ENCODE peak calls at places on chromosomes 6 and 20, in seven cellular contexts. One of them, this sample, is unnamed.

GRCh38 chr6:80282913-80283554 is 176.6 kb downstream of the BCKDHB start:
- DNase-seq in NB4: no peak
- DNase-seq in heart right ventricle: no peak
- DNase-seq in ascending aorta: no peak
- DNase-seq in tibial nerve: no peak
- DNase-seq in AG04450: no peak
- DNase-seq in AG09309: no peak
- DNase-seq in this sample: no peak

GRCh38 chr6:107491059-107491609 is 1.2 kb downstream of the SOBP start:
- DNase-seq in NB4: peak
- DNase-seq in AG09309: no peak
- DNase-seq in tibial nerve: peak
- DNase-seq in ascending aorta: peak
- DNase-seq in AG04450: no peak
- DNase-seq in heart right ventricle: peak
- DNase-seq in this sample: no peak

GRCh38 chr6:7742214-7742613 is 16.3 kb downstream of the BMP6 start:
- DNase-seq in AG09309: no peak
- DNase-seq in ascending aorta: no peak
- DNase-seq in tibial nerve: no peak
- DNase-seq in NB4: no peak
- DNase-seq in heart right ventricle: no peak
- DNase-seq in AG04450: no peak
- DNase-seq in this sample: no peak

GRCh38 chr6:26342106-26342999 is 22.6 kb upstream of the BTN3A2 start:
- DNase-seq in AG04450: no peak
- DNase-seq in tibial nerve: no peak
- DNase-seq in NB4: no peak
- DNase-seq in heart right ventricle: no peak
- DNase-seq in ascending aorta: no peak
- DNase-seq in AG09309: no peak
- DNase-seq in this sample: no peak

GRCh38 chr6:94401311-94401710 is 982.0 kb upstream of the EPHA7 start:
- DNase-seq in heart right ventricle: no peak
- DNase-seq in AG04450: no peak
- DNase-seq in tibial nerve: no peak
- DNase-seq in ascending aorta: no peak
- DNase-seq in AG09309: no peak
- DNase-seq in NB4: no peak
- DNase-seq in this sample: no peak

GRCh38 chr20:51021067-51022025 is 1.6 kb downstream of the KCNG1 start:
- DNase-seq in tibial nerve: no peak
- DNase-seq in NB4: no peak
- DNase-seq in AG04450: no peak
- DNase-seq in AG09309: no peak
- DNase-seq in ascending aorta: no peak
- DNase-seq in heart right ventricle: no peak
- DNase-seq in this sample: no peak

GRCh38 chr6:42417641-42418112 is 34.0 kb downstream of the TRERF1 start:
- DNase-seq in NB4: peak
- DNase-seq in AG04450: no peak
- DNase-seq in heart right ventricle: no peak
- DNase-seq in AG09309: no peak
- DNase-seq in ascending aorta: no peak
- DNase-seq in tibial nerve: no peak
- DNase-seq in this sample: no peak

GRCh38 chr6:151092561-151092960 is 147.2 kb upstream of the AKAP12 start:
- DNase-seq in tibial nerve: no peak
- DNase-seq in AG09309: no peak
- DNase-seq in AG04450: no peak
- DNase-seq in ascending aorta: no peak
- DNase-seq in heart right ventricle: no peak
- DNase-seq in NB4: no peak
- DNase-seq in this sample: no peak

GRCh38 chr6:85490516-85491248 is 40.8 kb downstream of the NT5E start:
- DNase-seq in AG04450: no peak
- DNase-seq in heart right ventricle: no peak
- DNase-seq in NB4: no peak
- DNase-seq in AG09309: no peak
- DNase-seq in ascending aorta: no peak
- DNase-seq in tibial nerve: no peak
- DNase-seq in this sample: no peak

GRCh38 chr20:24787621-24788020 is 161.4 kb upstream of the CST7 start:
- DNase-seq in ascending aorta: no peak
- DNase-seq in AG09309: no peak
- DNase-seq in NB4: no peak
- DNase-seq in heart right ventricle: no peak
- DNase-seq in AG04450: no peak
- DNase-seq in tibial nerve: no peak
- DNase-seq in this sample: no peak

GRCh38 chr6:46419576-46420002 is 71.7 kb downstream of the RCAN2 start:
- DNase-seq in heart right ventricle: peak
- DNase-seq in AG04450: peak
- DNase-seq in ascending aorta: peak
- DNase-seq in tibial nerve: peak
- DNase-seq in AG09309: peak
- DNase-seq in NB4: peak
- DNase-seq in this sample: no peak

GRCh38 chr6:154754152-154754551 is 20.9 kb downstream of the SCAF8 start:
- DNase-seq in heart right ventricle: no peak
- DNase-seq in AG04450: no peak
- DNase-seq in ascending aorta: no peak
- DNase-seq in AG09309: no peak
- DNase-seq in NB4: no peak
- DNase-seq in tibial nerve: no peak
- DNase-seq in this sample: no peak

GRCh38 chr20:56215115-56215514 is 33.4 kb upstream of the MC3R start:
- DNase-seq in tibial nerve: no peak
- DNase-seq in heart right ventricle: no peak
- DNase-seq in ascending aorta: no peak
- DNase-seq in NB4: no peak
- DNase-seq in AG09309: no peak
- DNase-seq in AG04450: no peak
- DNase-seq in this sample: no peak

GRCh38 chr20:41563087-41563486 is 55.1 kb downstream of the CHD6 start:
- DNase-seq in tibial nerve: no peak
- DNase-seq in NB4: no peak
- DNase-seq in AG09309: no peak
- DNase-seq in heart right ventricle: no peak
- DNase-seq in AG04450: no peak
- DNase-seq in ascending aorta: no peak
- DNase-seq in this sample: no peak

GRCh38 chr6:137736048-137736846 is 130.8 kb upstream of the TNFAIP3 start:
- DNase-seq in ascending aorta: no peak
- DNase-seq in heart right ventricle: no peak
- DNase-seq in AG04450: no peak
- DNase-seq in AG09309: no peak
- DNase-seq in NB4: peak
- DNase-seq in tibial nerve: no peak
- DNase-seq in this sample: no peak

GRCh38 chr20:52269327-52269726 is 77.7 kb upstream of the ZFP64 start:
- DNase-seq in AG04450: no peak
- DNase-seq in AG09309: no peak
- DNase-seq in ascending aorta: no peak
- DNase-seq in heart right ventricle: no peak
- DNase-seq in tibial nerve: no peak
- DNase-seq in NB4: peak
- DNase-seq in this sample: peak

GRCh38 chr20:17807670-17808069 is 107.9 kb downstream of the BANF2 start:
- DNase-seq in AG09309: no peak
- DNase-seq in AG04450: no peak
- DNase-seq in tibial nerve: no peak
- DNase-seq in ascending aorta: no peak
- DNase-seq in NB4: no peak
- DNase-seq in heart right ventricle: no peak
- DNase-seq in this sample: no peak

GRCh38 chr20:19770375-19770774 is 12.3 kb downstream of the RIN2 start:
- DNase-seq in AG04450: no peak
- DNase-seq in NB4: no peak
- DNase-seq in ascending aorta: peak
- DNase-seq in heart right ventricle: no peak
- DNase-seq in AG09309: no peak
- DNase-seq in tibial nerve: no peak
- DNase-seq in this sample: no peak

GRCh38 chr6:159249150-159249549 is 80.0 kb downstream of the FNDC1 start:
- DNase-seq in AG04450: no peak
- DNase-seq in tibial nerve: no peak
- DNase-seq in NB4: no peak
- DNase-seq in heart right ventricle: no peak
- DNase-seq in ascending aorta: no peak
- DNase-seq in AG09309: peak
- DNase-seq in this sample: no peak

GRCh38 chr20:2738331-2738730 is 45.8 kb downstream of the EBF4 start:
- DNase-seq in AG09309: no peak
- DNase-seq in AG04450: no peak
- DNase-seq in tibial nerve: no peak
- DNase-seq in NB4: no peak
- DNase-seq in heart right ventricle: no peak
- DNase-seq in ascending aorta: no peak
- DNase-seq in this sample: no peak

GRCh38 chr6:17565399-17565798 is 34.7 kb upstream of the FAM8A1 start:
- DNase-seq in AG09309: no peak
- DNase-seq in heart right ventricle: no peak
- DNase-seq in tibial nerve: no peak
- DNase-seq in AG04450: no peak
- DNase-seq in NB4: no peak
- DNase-seq in ascending aorta: no peak
- DNase-seq in this sample: no peak

GRCh38 chr20:61990484-61990883 is 75.2 kb downstream of the TAF4 start:
- DNase-seq in AG04450: no peak
- DNase-seq in heart right ventricle: no peak
- DNase-seq in ascending aorta: no peak
- DNase-seq in AG09309: no peak
- DNase-seq in tibial nerve: no peak
- DNase-seq in NB4: no peak
- DNase-seq in this sample: no peak

GRCh38 chr20:61951695-61952533 is 113.8 kb downstream of the TAF4 start:
- DNase-seq in ascending aorta: peak
- DNase-seq in tibial nerve: no peak
- DNase-seq in heart right ventricle: no peak
- DNase-seq in NB4: peak
- DNase-seq in AG04450: no peak
- DNase-seq in AG09309: no peak
- DNase-seq in this sample: no peak

DNA sequence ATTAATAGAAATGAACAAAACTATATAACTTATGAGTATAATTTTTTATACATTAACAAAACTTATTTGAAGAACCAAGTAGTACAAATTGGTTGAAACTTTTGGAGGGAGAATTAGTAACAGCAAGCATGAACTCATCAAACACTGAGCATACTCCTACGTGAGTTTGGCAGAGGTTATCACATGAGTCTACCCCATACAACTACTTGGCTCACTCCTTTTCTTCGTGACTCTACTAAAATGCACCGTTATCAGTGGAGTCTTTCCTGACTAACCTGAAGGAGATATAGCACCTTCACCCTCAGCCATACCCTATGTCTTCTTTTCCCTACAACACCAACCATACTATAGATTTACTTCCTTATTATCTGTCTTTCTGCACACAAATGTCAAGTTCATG is 794.2 kb downstream of the TFAP2A start:
- DNase-seq in NB4: no peak
- DNase-seq in heart right ventricle: no peak
- DNase-seq in AG09309: no peak
- DNase-seq in tibial nerve: no peak
- DNase-seq in ascending aorta: no peak
- DNase-seq in AG04450: no peak
- DNase-seq in this sample: no peak
- H3K4me3 ChIP-seq in NB4: no peak
- H3K4me3 ChIP-seq in heart right ventricle: no peak
- H3K4me3 ChIP-seq in AG09309: no peak
- H3K4me3 ChIP-seq in tibial nerve: no peak
- H3K4me3 ChIP-seq in ascending aorta: no peak
- H3K4me3 ChIP-seq in AG04450: no peak
- H3K4me3 ChIP-seq in this sample: no peak

DNA sequence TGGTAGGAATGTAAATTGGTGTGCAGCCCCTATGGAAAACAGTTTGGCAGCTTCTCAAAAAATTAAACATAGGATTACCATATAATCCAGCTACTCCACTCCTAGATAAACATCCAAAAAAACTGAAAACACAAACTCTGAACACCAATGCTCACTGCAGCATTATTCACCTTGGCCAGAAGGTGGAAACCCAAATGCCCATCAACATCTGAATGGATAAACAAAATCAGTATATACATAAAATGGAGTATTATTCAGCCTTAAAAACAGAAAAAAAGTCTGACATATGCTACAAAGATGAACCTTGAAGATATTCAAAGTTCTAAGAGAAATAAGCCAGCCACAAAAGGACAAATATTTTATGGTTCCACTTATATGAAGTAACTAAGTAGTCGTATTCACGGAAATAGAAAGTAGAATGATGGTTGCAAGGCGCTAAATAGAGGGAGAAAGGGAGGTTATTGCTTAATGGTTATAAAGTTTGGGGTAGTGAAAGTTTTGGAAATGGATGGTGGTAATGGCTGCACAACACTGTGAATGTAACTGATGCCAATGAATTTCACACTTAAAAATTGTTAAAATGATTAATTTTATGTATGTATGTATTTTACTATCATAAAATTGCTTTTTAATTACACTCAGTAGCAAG is 4.0 kb downstream of the PHF10 start:
- DNase-seq in AG09309: no peak
- DNase-seq in ascending aorta: no peak
- DNase-seq in tibial nerve: no peak
- DNase-seq in AG04450: no peak
- DNase-seq in heart right ventricle: no peak
- DNase-seq in NB4: no peak
- DNase-seq in this sample: no peak
- TF ChIP-seq CTCF in AG09309: no peak
- TF ChIP-seq CTCF in ascending aorta: no peak
- TF ChIP-seq CTCF in tibial nerve: no peak
- TF ChIP-seq CTCF in AG04450: peak
- TF ChIP-seq CTCF in heart right ventricle: no peak
- TF ChIP-seq CTCF in NB4: peak
- TF ChIP-seq CTCF in this sample: no peak

DNA sequence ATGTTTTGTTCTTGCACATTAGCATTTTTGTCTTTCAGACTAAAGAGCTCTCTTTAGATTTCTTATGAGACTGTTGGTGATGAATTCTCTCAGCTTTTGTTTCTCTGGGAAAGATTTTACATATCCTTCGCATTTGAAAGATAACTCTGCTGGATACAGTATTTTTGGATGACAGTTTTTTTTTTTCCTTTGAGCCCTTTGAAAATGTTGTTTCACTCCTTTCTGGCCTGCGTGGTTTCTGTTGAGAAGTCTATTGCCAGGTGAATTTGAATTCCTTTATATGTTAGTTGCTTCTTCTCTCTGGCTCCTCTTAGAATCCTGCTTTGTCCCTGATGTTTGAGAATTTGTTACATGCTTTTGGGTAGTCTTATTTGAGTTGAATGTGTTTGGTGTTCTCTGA is 22.2 kb upstream of the KIAA1586 start:
- DNase-seq in ascending aorta: no peak
- DNase-seq in NB4: no peak
- DNase-seq in AG04450: no peak
- DNase-seq in AG09309: no peak
- DNase-seq in tibial nerve: no peak
- DNase-seq in heart right ventricle: no peak
- DNase-seq in this sample: no peak
- H3K4me3 ChIP-seq in ascending aorta: no peak
- H3K4me3 ChIP-seq in NB4: no peak
- H3K4me3 ChIP-seq in AG04450: no peak
- H3K4me3 ChIP-seq in AG09309: no peak
- H3K4me3 ChIP-seq in tibial nerve: no peak
- H3K4me3 ChIP-seq in heart right ventricle: no peak
- H3K4me3 ChIP-seq in this sample: no peak

GRCh38 chr20:33732166-33732970 is 572 bp downstream of the ZNF341 start:
- DNase-seq in heart right ventricle: peak
- DNase-seq in tibial nerve: peak
- DNase-seq in NB4: peak
- DNase-seq in AG04450: no peak
- DNase-seq in AG09309: no peak
- DNase-seq in ascending aorta: peak
- DNase-seq in this sample: no peak
- TF ChIP-seq CTCF in heart right ventricle: no peak
- TF ChIP-seq CTCF in tibial nerve: no peak
- TF ChIP-seq CTCF in NB4: no peak
- TF ChIP-seq CTCF in AG04450: peak
- TF ChIP-seq CTCF in AG09309: no peak
- TF ChIP-seq CTCF in ascending aorta: no peak
- TF ChIP-seq CTCF in this sample: no peak

This sample was measured in BJ.